ENCODE peak calls at places on chromosomes 16 and 17, in nine cellular contexts. R, X, D, T, V, A, W, O and G are unnamed samples.
A peak's percentile ranks its signal among the peaks of the same experiment; 100 is the strongest.

GRCh38 chr16:65176603-65177002 is 54.7 kb upstream of the CDH11 start:
- DNase-seq in R (peak; percentile 18), X (no peak), D (no peak), T (no peak), V (no peak), A (no peak), W (no peak), O (peak; percentile 67), G (no peak)

GRCh38 chr17:42682400-42683384 is at the start of gene CNTNAP1:
- DNase-seq in R (no peak), X (peak; percentile 75), D (no peak), T (peak; percentile 69), V (no peak), A (peak; percentile 79), W (peak; percentile 90), O (peak; percentile 80), G (peak; percentile 84)

GRCh38 chr17:20046629-20047028 is 37.5 kb downstream of the SPECC1 start:
- DNase-seq in R (no peak), X (no peak), D (no peak), T (no peak), V (no peak), A (peak; percentile 13), W (no peak), O (no peak), G (no peak)

GRCh38 chr17:69874220-69874670 is 200.8 kb upstream of the KCNJ16 start:
- DNase-seq in R (no peak), X (no peak), D (no peak), T (peak; percentile 89), V (no peak), A (no peak), W (no peak), O (no peak), G (no peak)

GRCh38 chr16:3283525-3284447 is 495 bp downstream of the ZNF263 start:
- DNase-seq in R (no peak), X (no peak), D (no peak), T (peak; percentile 10), V (no peak), A (no peak), W (no peak), O (peak; percentile 42), G (peak; percentile 56)

GRCh38 chr17:29004081-29004692 is 1.6 kb downstream of the SEZ6 start:
- DNase-seq in R (peak; percentile 25), X (no peak), D (no peak), T (peak; percentile 45), V (no peak), A (no peak), W (no peak), O (no peak), G (no peak)

GRCh38 chr17:62882284-62882683 is 74.2 kb upstream of the MARCHF10 start:
- DNase-seq in R (no peak), X (no peak), D (no peak), T (no peak), V (no peak), A (no peak), W (no peak), O (no peak), G (no peak)

GRCh38 chr17:17933775-17934174 is 38.4 kb downstream of the TOM1L2 start:
- DNase-seq in R (no peak), X (no peak), D (no peak), T (no peak), V (no peak), A (no peak), W (no peak), O (no peak), G (no peak)

GRCh38 chr17:44362964-44363612 is 565 bp downstream of the FAM171A2 start:
- DNase-seq in R (no peak), X (peak; percentile 64), D (no peak), T (no peak), V (no peak), A (peak; percentile 75), W (no peak), O (no peak), G (peak; percentile 65)

GRCh38 chr16:12145918-12146317 is 169.4 kb downstream of the SNX29 start:
- DNase-seq in R (no peak), X (no peak), D (no peak), T (no peak), V (no peak), A (no peak), W (no peak), O (no peak), G (no peak)

GRCh38 chr16:11361751-11362742 is 16.8 kb downstream of the RMI2 start:
- DNase-seq in R (no peak), X (peak; percentile 51), D (no peak), T (no peak), V (peak; percentile 59), A (no peak), W (peak; percentile 76), O (no peak), G (no peak)

GRCh38 chr17:61808442-61808841 is 54.9 kb downstream of the BRIP1 start:
- DNase-seq in R (no peak), X (no peak), D (no peak), T (no peak), V (no peak), A (no peak), W (no peak), O (no peak), G (no peak)

GRCh38 chr16:87041732-87042131 is 275.5 kb downstream of the C16orf95 start:
- DNase-seq in R (no peak), X (peak; percentile 39), D (no peak), T (no peak), V (no peak), A (no peak), W (no peak), O (no peak), G (peak; percentile 20)

GRCh38 chr16:51766739-51767138 is 615.7 kb upstream of the SALL1 start:
- DNase-seq in R (no peak), X (no peak), D (no peak), T (no peak), V (no peak), A (no peak), W (no peak), O (no peak), G (no peak)

GRCh38 chr16:83245061-83245460 is 562.7 kb upstream of the HSBP1 start:
- DNase-seq in R (no peak), X (no peak), D (no peak), T (no peak), V (no peak), A (no peak), W (no peak), O (no peak), G (no peak)

GRCh38 chr17:62565817-62566216 is 61.7 kb upstream of the MRC2 start:
- DNase-seq in R (no peak), X (no peak), D (no peak), T (peak; percentile 83), V (no peak), A (no peak), W (no peak), O (no peak), G (no peak)